ENCODE peak calls at places on chromosomes 13 and 19, in seven cellular contexts. One of them, this sample, is unnamed.

GRCh38 chr19:55383789-55384575 is at the start of gene TMEM238:
- DNase-seq in GM12878: no peak
- DNase-seq in H1: peak; percentile 72
- DNase-seq in HCT116: no peak
- DNase-seq in endothelial cell of umbilical vein: peak; percentile 64
- DNase-seq in HepG2: no peak
- DNase-seq in K562: peak; percentile 74
- DNase-seq in this sample: no peak

GRCh38 chr13:113980489-113981064 is 6.7 kb upstream of the C13orf46 start:
- DNase-seq in GM12878: no peak
- DNase-seq in H1: no peak
- DNase-seq in HCT116: no peak
- DNase-seq in endothelial cell of umbilical vein: no peak
- DNase-seq in HepG2: no peak
- DNase-seq in K562: no peak
- DNase-seq in this sample: no peak

GRCh38 chr13:34340534-34340933 is 522.6 kb downstream of the RFC3 start:
- DNase-seq in GM12878: no peak
- DNase-seq in H1: no peak
- DNase-seq in HCT116: no peak
- DNase-seq in endothelial cell of umbilical vein: no peak
- DNase-seq in HepG2: no peak
- DNase-seq in K562: no peak
- DNase-seq in this sample: no peak

GRCh38 chr19:50962245-50962644 is 7.1 kb downstream of the KLK6 start:
- DNase-seq in GM12878: no peak
- DNase-seq in H1: no peak
- DNase-seq in HCT116: no peak
- DNase-seq in endothelial cell of umbilical vein: no peak
- DNase-seq in HepG2: no peak
- DNase-seq in K562: no peak
- DNase-seq in this sample: no peak

GRCh38 chr13:94312511-94313191 is 166.8 kb downstream of the DCT start:
- DNase-seq in GM12878: peak; percentile 62
- DNase-seq in H1: no peak
- DNase-seq in HCT116: no peak
- DNase-seq in endothelial cell of umbilical vein: no peak
- DNase-seq in HepG2: no peak
- DNase-seq in K562: no peak
- DNase-seq in this sample: no peak

GRCh38 chr19:38412961-38413360 is 10.1 kb downstream of the FAM98C start:
- DNase-seq in GM12878: no peak
- DNase-seq in H1: no peak
- DNase-seq in HCT116: no peak
- DNase-seq in endothelial cell of umbilical vein: no peak
- DNase-seq in HepG2: no peak
- DNase-seq in K562: peak; percentile 71
- DNase-seq in this sample: no peak

GRCh38 chr19:40954573-40954972 is 36.5 kb upstream of the CYP2B6 start:
- DNase-seq in GM12878: no peak
- DNase-seq in H1: no peak
- DNase-seq in HCT116: peak; percentile 7
- DNase-seq in endothelial cell of umbilical vein: no peak
- DNase-seq in HepG2: no peak
- DNase-seq in K562: no peak
- DNase-seq in this sample: no peak

GRCh38 chr19:48989701-48990291 is 3.3 kb downstream of the GYS1 start:
- DNase-seq in GM12878: no peak
- DNase-seq in H1: no peak
- DNase-seq in HCT116: no peak
- DNase-seq in endothelial cell of umbilical vein: no peak
- DNase-seq in HepG2: no peak
- DNase-seq in K562: no peak
- DNase-seq in this sample: no peak

GRCh38 chr19:4534836-4535658 is at the start of gene PLIN5:
- DNase-seq in GM12878: peak; percentile 3
- DNase-seq in H1: peak; percentile 99
- DNase-seq in HCT116: peak; percentile 65
- DNase-seq in endothelial cell of umbilical vein: peak; percentile 48
- DNase-seq in HepG2: peak; percentile 80
- DNase-seq in K562: peak; percentile 100
- DNase-seq in this sample: peak; percentile 56

GRCh38 chr19:4337906-4338440 is 654 bp downstream of the STAP2 start:
- DNase-seq in GM12878: no peak
- DNase-seq in H1: no peak
- DNase-seq in HCT116: no peak
- DNase-seq in endothelial cell of umbilical vein: peak; percentile 53
- DNase-seq in HepG2: peak; percentile 76
- DNase-seq in K562: no peak
- DNase-seq in this sample: no peak

GRCh38 chr19:28847468-28847867 is 365.5 kb downstream of the UQCRFS1 start:
- DNase-seq in GM12878: no peak
- DNase-seq in H1: no peak
- DNase-seq in HCT116: no peak
- DNase-seq in endothelial cell of umbilical vein: no peak
- DNase-seq in HepG2: no peak
- DNase-seq in K562: no peak
- DNase-seq in this sample: no peak

GRCh38 chr19:28242317-28242927 is 970.5 kb downstream of the UQCRFS1 start:
- DNase-seq in GM12878: no peak
- DNase-seq in H1: peak; percentile 75
- DNase-seq in HCT116: no peak
- DNase-seq in endothelial cell of umbilical vein: peak; percentile 3
- DNase-seq in HepG2: no peak
- DNase-seq in K562: peak; percentile 77
- DNase-seq in this sample: no peak

GRCh38 chr13:109678459-109678858 is 107.9 kb downstream of the IRS2 start:
- DNase-seq in GM12878: no peak
- DNase-seq in H1: no peak
- DNase-seq in HCT116: no peak
- DNase-seq in endothelial cell of umbilical vein: no peak
- DNase-seq in HepG2: no peak
- DNase-seq in K562: no peak
- DNase-seq in this sample: no peak

GRCh38 chr13:49253310-49253709 is 5.6 kb downstream of the CDADC1 start:
- DNase-seq in GM12878: no peak
- DNase-seq in H1: no peak
- DNase-seq in HCT116: no peak
- DNase-seq in endothelial cell of umbilical vein: no peak
- DNase-seq in HepG2: no peak
- DNase-seq in K562: no peak
- DNase-seq in this sample: no peak

GRCh38 chr19:5801796-5802616 is 2.9 kb upstream of the NRTN start:
- DNase-seq in GM12878: no peak
- DNase-seq in H1: peak; percentile 84
- DNase-seq in HCT116: no peak
- DNase-seq in endothelial cell of umbilical vein: no peak
- DNase-seq in HepG2: no peak
- DNase-seq in K562: peak; percentile 76
- DNase-seq in this sample: no peak

GRCh38 chr19:5798244-5798643 is 6.6 kb upstream of the NRTN start:
- DNase-seq in GM12878: no peak
- DNase-seq in H1: no peak
- DNase-seq in HCT116: no peak
- DNase-seq in endothelial cell of umbilical vein: no peak
- DNase-seq in HepG2: no peak
- DNase-seq in K562: no peak
- DNase-seq in this sample: no peak

GRCh38 chr19:5803441-5803751 is 1.5 kb upstream of the NRTN start:
- DNase-seq in GM12878: no peak
- DNase-seq in H1: no peak
- DNase-seq in HCT116: no peak
- DNase-seq in endothelial cell of umbilical vein: no peak
- DNase-seq in HepG2: no peak
- DNase-seq in K562: no peak
- DNase-seq in this sample: no peak

GRCh38 chr19:5800361-5801270 is 4.3 kb upstream of the NRTN start:
- DNase-seq in GM12878: no peak
- DNase-seq in H1: no peak
- DNase-seq in HCT116: no peak
- DNase-seq in endothelial cell of umbilical vein: no peak
- DNase-seq in HepG2: peak; percentile 58
- DNase-seq in K562: peak; percentile 29
- DNase-seq in this sample: no peak

GRCh38 chr19:5799247-5800241 is 5.3 kb upstream of the NRTN start:
- DNase-seq in GM12878: no peak
- DNase-seq in H1: no peak
- DNase-seq in HCT116: no peak
- DNase-seq in endothelial cell of umbilical vein: peak; percentile 46
- DNase-seq in HepG2: no peak
- DNase-seq in K562: peak; percentile 82
- DNase-seq in this sample: no peak
- H3K9ac ChIP-seq in GM12878: no peak overlapping the region
- H3K9ac ChIP-seq in H1: no peak overlapping the region
- H3K9ac ChIP-seq in HCT116: no peak overlapping the region
- H3K9ac ChIP-seq in endothelial cell of umbilical vein: no peak overlapping the region
- H3K9ac ChIP-seq in HepG2: peak overlapping the region; percentile 19
- H3K9ac ChIP-seq in K562: no peak overlapping the region
- H3K9ac ChIP-seq in this sample: no peak overlapping the region

DNA sequence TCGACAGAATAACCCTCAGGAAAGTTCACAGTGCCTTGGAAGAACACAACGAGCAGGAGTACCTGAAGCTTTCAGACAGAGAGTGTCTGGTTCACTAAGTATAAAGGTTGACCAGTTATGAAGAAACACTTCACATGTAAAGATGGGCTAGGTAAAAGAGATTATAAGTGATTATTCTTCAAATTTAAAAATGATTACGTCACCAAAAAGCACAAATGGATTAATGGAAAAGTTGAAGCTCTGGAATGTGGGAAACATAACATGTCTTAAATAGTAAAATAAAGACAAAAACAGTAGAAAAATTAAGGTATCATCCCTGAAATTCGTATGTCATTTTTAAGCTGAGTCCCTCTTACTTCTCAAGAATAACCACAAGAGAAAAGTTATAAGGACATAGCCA is 643.9 kb upstream of the KLF12 start:
- DNase-seq in GM12878: no peak
- DNase-seq in H1: no peak
- DNase-seq in HCT116: no peak
- DNase-seq in endothelial cell of umbilical vein: no peak
- DNase-seq in HepG2: no peak
- DNase-seq in K562: no peak
- DNase-seq in this sample: no peak
- TF ChIP-seq POLR2AphosphoS5 in GM12878: no peak
- TF ChIP-seq POLR2AphosphoS5 in H1: no peak
- TF ChIP-seq POLR2AphosphoS5 in HCT116: no peak
- TF ChIP-seq POLR2AphosphoS5 in endothelial cell of umbilical vein: no peak
- TF ChIP-seq POLR2AphosphoS5 in HepG2: no peak
- TF ChIP-seq POLR2AphosphoS5 in K562: no peak
- TF ChIP-seq POLR2AphosphoS5 in this sample: no peak

DNA sequence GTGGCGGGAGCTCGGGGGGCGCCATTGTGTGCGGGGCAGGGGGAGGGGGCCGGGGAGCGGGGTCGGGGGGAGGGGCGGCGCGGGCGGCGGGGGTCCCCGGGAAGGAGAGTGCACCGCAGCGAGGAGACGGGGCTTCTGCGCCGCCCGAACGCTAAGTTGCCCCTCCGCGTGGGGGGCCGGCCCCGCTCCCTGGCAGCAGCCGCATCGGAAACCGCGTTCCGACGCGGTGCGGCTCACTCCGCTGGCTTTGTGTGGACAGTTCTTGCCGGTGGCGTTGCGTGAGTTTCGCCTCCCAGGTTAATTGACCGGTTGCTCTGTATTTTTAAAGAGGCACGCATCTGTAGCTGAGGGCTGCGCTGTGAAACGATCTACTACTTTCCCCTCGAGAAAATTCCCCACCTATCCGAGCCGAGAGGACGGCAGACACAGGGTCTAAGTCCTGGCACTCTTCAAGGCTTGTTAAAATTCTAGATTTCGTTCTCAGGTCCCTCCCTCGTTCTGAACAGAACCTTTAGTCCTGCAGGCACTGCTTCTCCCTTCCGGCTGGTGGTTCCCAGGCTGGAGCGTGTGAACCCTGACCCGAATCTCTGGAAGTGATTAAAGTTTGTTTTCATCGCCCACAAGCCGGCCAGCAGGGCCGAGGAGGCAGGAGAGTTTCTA is 861 bp downstream of the ARHGEF7 start:
- DNase-seq in GM12878: no peak
- DNase-seq in H1: peak; percentile 56
- DNase-seq in HCT116: no peak
- DNase-seq in endothelial cell of umbilical vein: peak; percentile 27
- DNase-seq in HepG2: peak; percentile 12
- DNase-seq in K562: no peak
- DNase-seq in this sample: no peak
- TF ChIP-seq EZH2 in GM12878: no peak
- TF ChIP-seq EZH2 in H1: peak; percentile 31
- TF ChIP-seq EZH2 in HCT116: no peak
- TF ChIP-seq EZH2 in endothelial cell of umbilical vein: peak; percentile 96
- TF ChIP-seq EZH2 in HepG2: peak; percentile 94
- TF ChIP-seq EZH2 in K562: peak; percentile 48
- TF ChIP-seq EZH2 in this sample: peak; percentile 66

GRCh38 chr19:13001502-13002388 is 6.5 kb downstream of the NFIX start:
- DNase-seq in GM12878: no peak
- DNase-seq in H1: no peak
- DNase-seq in HCT116: no peak
- DNase-seq in endothelial cell of umbilical vein: no peak
- DNase-seq in HepG2: no peak
- DNase-seq in K562: no peak
- DNase-seq in this sample: no peak
- H3K9ac ChIP-seq in GM12878: no peak overlapping the region
- H3K9ac ChIP-seq in H1: no peak overlapping the region
- H3K9ac ChIP-seq in HCT116: no peak overlapping the region
- H3K9ac ChIP-seq in endothelial cell of umbilical vein: no peak overlapping the region
- H3K9ac ChIP-seq in HepG2: no peak overlapping the region
- H3K9ac ChIP-seq in K562: no peak overlapping the region
- H3K9ac ChIP-seq in this sample: no peak overlapping the region

GRCh38 chr13:37473035-37473434 is 125.5 kb downstream of the POSTN start:
- DNase-seq in GM12878: no peak
- DNase-seq in H1: peak; percentile 68
- DNase-seq in HCT116: no peak
- DNase-seq in endothelial cell of umbilical vein: no peak
- DNase-seq in HepG2: no peak
- DNase-seq in K562: peak; percentile 29
- DNase-seq in this sample: no peak
- TF ChIP-seq POLR2AphosphoS5 in GM12878: no peak
- TF ChIP-seq POLR2AphosphoS5 in H1: no peak
- TF ChIP-seq POLR2AphosphoS5 in HCT116: no peak
- TF ChIP-seq POLR2AphosphoS5 in endothelial cell of umbilical vein: no peak
- TF ChIP-seq POLR2AphosphoS5 in HepG2: no peak
- TF ChIP-seq POLR2AphosphoS5 in K562: no peak
- TF ChIP-seq POLR2AphosphoS5 in this sample: no peak

DNA sequence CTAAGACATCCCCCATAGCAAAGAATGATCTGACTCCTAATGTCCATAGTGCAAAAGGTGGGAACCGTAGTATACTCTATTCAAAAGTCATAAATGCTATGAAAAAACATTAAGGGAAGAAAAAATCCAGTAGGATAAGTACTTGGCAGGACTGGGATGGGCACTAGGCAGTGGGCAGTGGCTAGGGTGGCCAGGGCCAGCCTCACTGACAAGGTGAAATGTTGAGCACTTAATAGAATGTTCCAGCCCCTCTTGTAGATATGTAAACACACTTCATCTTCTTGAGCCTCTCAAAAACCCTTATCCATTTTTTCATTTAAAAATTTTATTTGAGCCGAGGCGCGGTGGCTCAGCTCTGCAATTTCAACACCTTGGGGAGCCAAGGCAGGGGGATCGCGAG is 1.5 kb upstream of the CLEC4G start:
- DNase-seq in GM12878: no peak
- DNase-seq in H1: no peak
- DNase-seq in HCT116: no peak
- DNase-seq in endothelial cell of umbilical vein: no peak
- DNase-seq in HepG2: no peak
- DNase-seq in K562: no peak
- DNase-seq in this sample: no peak
- TF ChIP-seq EZH2 in GM12878: no peak
- TF ChIP-seq EZH2 in H1: no peak
- TF ChIP-seq EZH2 in HCT116: no peak
- TF ChIP-seq EZH2 in endothelial cell of umbilical vein: no peak
- TF ChIP-seq EZH2 in HepG2: no peak
- TF ChIP-seq EZH2 in K562: no peak
- TF ChIP-seq EZH2 in this sample: no peak

GRCh38 chr13:36163303-36163702 is 32.1 kb upstream of the DCLK1 start:
- DNase-seq in GM12878: no peak
- DNase-seq in H1: no peak
- DNase-seq in HCT116: no peak
- DNase-seq in endothelial cell of umbilical vein: no peak
- DNase-seq in HepG2: no peak
- DNase-seq in K562: no peak
- DNase-seq in this sample: no peak
- H3K9ac ChIP-seq in GM12878: no peak overlapping the region
- H3K9ac ChIP-seq in H1: no peak overlapping the region
- H3K9ac ChIP-seq in HCT116: no peak overlapping the region
- H3K9ac ChIP-seq in endothelial cell of umbilical vein: no peak overlapping the region
- H3K9ac ChIP-seq in HepG2: no peak overlapping the region
- H3K9ac ChIP-seq in K562: no peak overlapping the region
- H3K9ac ChIP-seq in this sample: no peak overlapping the region

This sample was measured in SK-N-MC.